ENCODE peak calls at places on chromosome 16, in four cellular contexts. R is vagina, Z is lower leg skin, U is pancreas. G is an unnamed sample.

GRCh38 chr16:87845807-87846619 is 23.3 kb downstream of the SLC7A5 start:
- DNase-seq in R (no peak), Z (no peak), U (peak; percentile 59), G (no peak)

GRCh38 chr16:81531415-81531814 is 86.8 kb downstream of the CMIP start:
- DNase-seq in R (no peak), Z (no peak), U (no peak), G (no peak)

GRCh38 chr16:24992696-24993095 is 22.5 kb downstream of the ARHGAP17 start:
- DNase-seq in R (no peak), Z (no peak), U (no peak), G (no peak)

GRCh38 chr16:4769306-4769638 is 2.3 kb upstream of the ZNF500 start:
- DNase-seq in R (no peak), Z (no peak), U (no peak), G (no peak)

GRCh38 chr16:376817-377418 is 4.9 kb downstream of the PGAP6 start:
- DNase-seq in R (no peak), Z (no peak), U (no peak), G (no peak)

GRCh38 chr16:54284319-54284930 is 2.2 kb downstream of the IRX3 start:
- DNase-seq in R (no peak), Z (peak; percentile 87), U (peak; percentile 74), G (no peak)

GRCh38 chr16:49471038-49471727 is 97.6 kb downstream of the C16orf78 start:
- DNase-seq in R (peak; percentile 80), Z (peak; percentile 54), U (no peak), G (no peak)

GRCh38 chr16:243348-243747 is 8.7 kb downstream of the FAM234A start:
- DNase-seq in R (no peak), Z (no peak), U (peak; percentile 6), G (no peak)

GRCh38 chr16:49932943-49933342 is 77.0 kb upstream of the ZNF423 start:
- DNase-seq in R (no peak), Z (no peak), U (no peak), G (no peak)

GRCh38 chr16:31215287-31216115 is 1.4 kb downstream of the PYDC1 start:
- DNase-seq in R (no peak), Z (peak; percentile 86), U (peak; percentile 85), G (no peak)

GRCh38 chr16:47687694-47688093 is 226.6 kb downstream of the PHKB start:
- DNase-seq in R (no peak), Z (no peak), U (no peak), G (no peak)

GRCh38 chr16:54935411-54936085 is 4.9 kb downstream of the IRX5 start:
- DNase-seq in R (no peak), Z (no peak), U (no peak), G (no peak)

GRCh38 chr16:79439866-79440265 is 160.7 kb downstream of the MAF start:
- DNase-seq in R (no peak), Z (no peak), U (no peak), G (no peak)

GRCh38 chr16:26981266-26981938 is 85.3 kb upstream of the C16orf82 start:
- DNase-seq in R (no peak), Z (no peak), U (no peak), G (no peak)

GRCh38 chr16:29784157-29784556 is 6.1 kb downstream of the ZG16 start:
- DNase-seq in R (no peak), Z (no peak), U (no peak), G (no peak)

GRCh38 chr16:50438041-50438437 is 69.3 kb upstream of the BRD7 start:
- DNase-seq in R (peak; percentile 77), Z (peak; percentile 56), U (no peak), G (no peak)

GRCh38 chr16:58201163-58201562 is 3.3 kb upstream of the CSNK2A2 start:
- DNase-seq in R (no peak), Z (no peak), U (no peak), G (no peak)
- H3K4me3 ChIP-seq in R (no peak overlapping the region), Z (no peak overlapping the region), U (no peak overlapping the region), G (no peak overlapping the region)

DNA sequence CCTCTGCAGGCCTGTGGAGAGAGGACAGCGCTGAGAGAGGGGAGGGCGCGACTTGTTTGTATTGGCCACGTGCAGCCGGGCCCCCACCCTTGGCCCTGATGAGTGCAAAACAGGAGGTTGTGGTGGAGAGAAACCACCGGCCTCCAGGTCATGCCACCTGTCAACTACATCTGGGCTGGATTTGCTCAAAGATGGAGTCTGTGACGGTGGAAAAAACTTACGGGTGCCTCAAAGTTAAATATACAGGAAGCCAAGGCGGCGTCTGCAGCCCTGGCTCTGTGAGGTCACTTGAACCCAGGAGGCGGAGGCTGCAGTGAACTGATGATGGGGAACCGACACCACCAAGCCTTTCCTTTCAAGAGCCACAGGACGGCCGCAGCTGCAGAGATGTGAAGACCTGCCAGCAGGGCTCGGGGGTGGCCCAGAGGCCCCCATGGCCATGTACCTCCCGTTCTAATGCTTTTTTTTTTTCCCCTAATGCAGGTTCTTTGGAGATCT is 15.6 kb downstream of the C16orf74 start:
- DNase-seq in R (no peak), Z (no peak), U (no peak), G (no peak)
- H3K4me3 ChIP-seq in R (no peak overlapping the region), Z (no peak overlapping the region), U (no peak overlapping the region), G (no peak overlapping the region)

GRCh38 chr16:2501938-2502900 is 11.5 kb upstream of the ATP6V0C start:
- DNase-seq in R (no peak), Z (no peak), U (no peak), G (no peak)
- H3K4me3 ChIP-seq in R (no peak overlapping the region), Z (no peak overlapping the region), U (no peak overlapping the region), G (no peak overlapping the region)

GRCh38 chr16:17347624-17348023 is 123.1 kb downstream of the XYLT1 start:
- DNase-seq in R (no peak), Z (no peak), U (no peak), G (no peak)
- H3K4me3 ChIP-seq in R (no peak overlapping the region), Z (no peak overlapping the region), U (no peak overlapping the region), G (no peak overlapping the region)

GRCh38 chr16:83744521-83744981 is 63.2 kb upstream of the HSBP1 start:
- DNase-seq in R (no peak), Z (no peak), U (no peak), G (no peak)
- H3K4me3 ChIP-seq in R (no peak overlapping the region), Z (no peak overlapping the region), U (no peak overlapping the region), G (no peak overlapping the region)

GRCh38 chr16:69773255-69773947 is 11.3 kb downstream of the WWP2 start:
- DNase-seq in R (no peak), Z (no peak), U (no peak), G (no peak)
- H3K4me3 ChIP-seq in R (no peak overlapping the region), Z (no peak overlapping the region), U (no peak overlapping the region), G (no peak overlapping the region)

G was measured in skeletal muscle cell.